ENCODE peak calls at places on chromosomes 7 and 10, in ten cellular contexts. X is mammary epithelial cell, G is fibroblast of lung, L is right lobe of liver, O is gastrocnemius medialis, W is body of pancreas, E is SJCRH30, B is heart left ventricle, N is neuronal stem cell, P is Caco-2. Y is an unnamed sample.

GRCh38 chr7:105102557-105103352 is 88.8 kb downstream of the KMT2E start:
- DNase-seq in X (no peak), B (no peak), W (no peak), O (no peak), G (no peak), P (no peak), E (no peak), L (no peak), N (no peak), Y (no peak)

GRCh38 chr7:102978280-102978679 is 65.5 kb downstream of the LRRC17 start:
- DNase-seq in W (no peak), L (no peak), O (no peak), E (no peak), N (no peak), P (no peak), G (peak; percentile 97), X (peak; percentile 74), B (peak; percentile 35), Y (no peak)

GRCh38 chr7:41217306-41217705 is 485.6 kb downstream of the INHBA start:
- DNase-seq in W (no peak), G (peak; percentile 49), N (no peak), P (no peak), X (peak; percentile 78), B (no peak), L (no peak), E (no peak), O (no peak), Y (no peak)

GRCh38 chr10:95304463-95304862 is 13.7 kb upstream of the PDLIM1 start:
- DNase-seq in P (no peak), E (no peak), O (no peak), W (no peak), L (no peak), G (no peak), X (no peak), N (no peak), B (no peak), Y (no peak)

GRCh38 chr10:117656385-117657367 is 114.1 kb downstream of the EMX2 start:
- DNase-seq in G (no peak), O (no peak), P (no peak), W (no peak), L (no peak), X (no peak), B (no peak), E (no peak), N (no peak), Y (no peak)

GRCh38 chr10:101292194-101293006 is 61.6 kb upstream of the BTRC start:
- DNase-seq in N (no peak), P (no peak), L (no peak), W (peak; percentile 30), X (no peak), O (no peak), B (peak; percentile 46), G (peak; percentile 10), E (peak; percentile 94), Y (no peak)

GRCh38 chr10:8061274-8062211 is 7.1 kb downstream of the GATA3 start:
- DNase-seq in E (no peak), G (peak; percentile 66), P (no peak), N (peak; percentile 26), L (no peak), B (no peak), X (peak; percentile 55), O (no peak), W (no peak), Y (peak; percentile 69)

GRCh38 chr10:1677307-1677939 is 59.9 kb downstream of the ADARB2 start:
- DNase-seq in P (no peak), L (no peak), B (no peak), G (no peak), N (no peak), O (no peak), W (no peak), X (no peak), E (no peak), Y (no peak)

GRCh38 chr7:156612930-156613329 is 27.6 kb upstream of the RNF32 start:
- DNase-seq in P (no peak), L (no peak), N (no peak), B (no peak), X (no peak), E (no peak), W (no peak), O (no peak), G (no peak), Y (peak; percentile 83)

GRCh38 chr10:21061184-21061583 is 164.1 kb upstream of the NEBL start:
- DNase-seq in G (no peak), E (no peak), O (no peak), W (no peak), L (no peak), N (no peak), B (no peak), P (no peak), X (no peak), Y (no peak)

GRCh38 chr7:74235525-74236269 is 18.5 kb downstream of the RFC2 start:
- DNase-seq in O (no peak), E (no peak), P (no peak), B (no peak), W (no peak), L (no peak), G (no peak), X (no peak), N (no peak), Y (no peak)

GRCh38 chr7:74236284-74236683 is 17.9 kb downstream of the RFC2 start:
- DNase-seq in B (no peak), L (no peak), N (no peak), G (no peak), O (no peak), P (no peak), W (no peak), X (no peak), E (no peak), Y (no peak)

GRCh38 chr7:74234549-74234948 is 19.6 kb downstream of the RFC2 start:
- DNase-seq in G (no peak), B (no peak), L (no peak), X (no peak), O (no peak), P (no peak), W (no peak), E (no peak), N (no peak), Y (no peak)

GRCh38 chr7:74231232-74231590 is 21.4 kb downstream of the LAT2 start:
- DNase-seq in G (no peak), X (no peak), E (no peak), N (no peak), O (no peak), B (no peak), P (no peak), W (no peak), L (no peak), Y (no peak)

GRCh38 chr7:74233655-74234280 is 20.4 kb downstream of the RFC2 start:
- DNase-seq in X (no peak), E (no peak), P (no peak), B (no peak), L (no peak), G (peak; percentile 84), O (no peak), W (no peak), N (no peak), Y (no peak)
- H3K36me3 ChIP-seq in X (peaks cover 14% of the 10 kb centered on the region), E (peaks cover 88% of the 10 kb centered on the region), P (peaks cover 2% of the 10 kb centered on the region), B (peaks cover 89% of the 10 kb centered on the region), L (peaks cover 3% of the 10 kb centered on the region), G (peaks cover 12% of the 10 kb centered on the region), O (peaks cover 64% of the 10 kb centered on the region), W (no peaks in the 10 kb centered on the region), N (peaks cover 62% of the 10 kb centered on the region), Y (peaks cover 29% of the 10 kb centered on the region)

GRCh38 chr7:143382791-143383641 is 1.9 kb downstream of the ZYX start:
- DNase-seq in O (no peak), P (no peak), L (no peak), W (no peak), X (no peak), G (no peak), N (no peak), E (no peak), B (no peak), Y (no peak)
- H3K4me1 ChIP-seq in O (peaks cover 51% of the 10 kb centered on the region), P (peaks cover 45% of the 10 kb centered on the region), L (peaks cover 38% of the 10 kb centered on the region), W (peaks cover 44% of the 10 kb centered on the region), X (peaks cover 62% of the 10 kb centered on the region), G (peaks cover 20% of the 10 kb centered on the region), N (peaks cover 19% of the 10 kb centered on the region), E (peaks cover 29% of the 10 kb centered on the region), B (peaks cover 7% of the 10 kb centered on the region), Y (peaks cover 75% of the 10 kb centered on the region)

DNA sequence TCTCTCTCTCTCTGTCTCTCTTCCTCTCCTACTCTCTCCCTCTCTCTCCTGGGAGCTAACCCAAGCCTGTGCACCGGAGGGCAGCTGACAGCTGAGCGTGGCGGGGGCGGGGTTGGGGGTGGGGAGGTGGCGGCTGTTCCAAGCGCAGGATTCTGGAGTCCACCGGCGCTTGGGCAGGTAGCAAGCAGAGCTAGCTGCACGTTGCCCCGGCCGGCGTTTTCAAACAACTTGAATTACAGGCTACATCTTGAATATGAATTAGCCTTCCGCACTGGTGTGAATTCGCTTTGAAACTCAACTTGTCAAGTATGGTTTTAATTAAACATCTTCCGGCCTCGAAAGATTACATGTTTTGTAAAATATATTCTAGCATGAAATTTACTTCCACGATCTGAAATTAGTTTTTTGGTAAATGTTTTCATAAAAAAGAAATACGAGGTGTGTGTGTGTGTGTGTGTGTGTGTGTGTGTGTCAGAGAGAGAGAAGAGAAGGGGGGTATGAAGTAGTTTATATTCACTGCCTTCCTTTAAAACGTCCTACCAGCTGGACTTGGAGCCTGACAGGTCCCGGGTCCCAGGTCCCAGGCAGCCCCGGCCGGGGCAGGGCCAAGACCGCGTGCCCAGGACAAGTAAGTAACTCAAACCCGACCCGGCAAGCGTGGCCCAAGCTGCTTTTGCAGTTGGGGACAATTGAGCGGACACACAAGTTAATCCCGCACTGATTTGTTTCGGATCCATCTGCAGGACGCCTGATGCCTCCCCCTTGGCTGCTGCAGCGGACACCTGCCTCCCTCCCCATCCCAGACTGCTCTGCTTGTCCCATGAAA is 9.0 kb upstream of the DLX6 start:
- DNase-seq in X (no peak), E (peak; percentile 38), L (no peak), O (no peak), N (peak; percentile 48), W (no peak), P (no peak), B (no peak), G (no peak), Y (no peak)
- H3K27me3 ChIP-seq in X (peaks cover 74% of the 10 kb centered on the region), E (no peaks in the 10 kb centered on the region), L (peaks cover 9% of the 10 kb centered on the region), O (peaks cover 97% of the 10 kb centered on the region), N (peaks cover 39% of the 10 kb centered on the region), W (peaks cover 4% of the 10 kb centered on the region), P (no peaks in the 10 kb centered on the region), B (peaks cover 94% of the 10 kb centered on the region), G (peaks cover 60% of the 10 kb centered on the region), Y (peaks cover 76% of the 10 kb centered on the region)

GRCh38 chr7:149608168-149608567 is 110.6 kb upstream of the ZNF746 start:
- DNase-seq in P (no peak), W (no peak), L (no peak), G (no peak), E (no peak), N (no peak), B (no peak), O (no peak), X (no peak), Y (no peak)
- H3K36me3 ChIP-seq in P (peaks cover 3% of the 10 kb centered on the region), W (no peaks in the 10 kb centered on the region), L (peaks cover 4% of the 10 kb centered on the region), G (peaks cover 6% of the 10 kb centered on the region), E (peaks cover 62% of the 10 kb centered on the region), N (peaks cover 33% of the 10 kb centered on the region), B (peaks cover 94% of the 10 kb centered on the region), O (peaks cover 27% of the 10 kb centered on the region), X (peaks cover 14% of the 10 kb centered on the region), Y (peaks cover 22% of the 10 kb centered on the region)

DNA sequence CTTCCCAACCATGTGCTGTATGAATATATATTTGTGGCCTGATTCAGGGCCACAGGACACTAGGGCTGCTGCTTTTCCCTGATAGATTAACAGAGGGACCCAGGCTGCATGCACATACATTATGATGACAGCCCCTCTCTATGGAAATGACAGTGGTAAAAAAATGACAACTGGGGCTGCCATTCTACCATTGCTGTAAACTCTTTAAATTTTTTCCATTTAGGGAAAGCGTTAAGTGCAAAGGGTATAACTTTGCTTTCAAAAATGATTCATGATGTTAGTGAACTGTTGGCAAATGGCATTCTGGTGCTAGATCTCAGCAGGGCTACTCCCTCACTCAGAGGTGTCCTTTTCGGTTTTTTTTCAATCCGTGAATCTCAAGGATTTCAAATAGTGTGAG is 4.2 kb downstream of the CTBP2 start:
- DNase-seq in X (no peak), G (no peak), P (no peak), E (no peak), B (no peak), L (no peak), O (no peak), W (no peak), N (no peak), Y (no peak)
- H3K4me1 ChIP-seq in X (peaks cover 55% of the 10 kb centered on the region), G (peaks cover 27% of the 10 kb centered on the region), P (peaks cover 27% of the 10 kb centered on the region), E (peaks cover 20% of the 10 kb centered on the region), B (peaks cover 12% of the 10 kb centered on the region), L (no peaks in the 10 kb centered on the region), O (peaks cover 72% of the 10 kb centered on the region), W (peaks cover 66% of the 10 kb centered on the region), N (peaks cover 34% of the 10 kb centered on the region), Y (no peaks in the 10 kb centered on the region)